ENCODE peak calls at places on chromosomes 3 and 15, in ten cellular contexts. P is H1, Z is upper lobe of left lung, I is right lobe of liver, M is uterus, T is heart left ventricle, L is Peyer's patch, K is body of pancreas, E is IMR-90, J is ovary. D is an unnamed sample. For H3K4me1, the result is how much of the 10 kb centered on the place peaks cover.

GRCh38 chr15:60442763-60443162 is 36.2 kb downstream of the ICE2 start:
- DNase-seq in P (no peak), Z (no peak), I (no peak), M (no peak), T (no peak), L (no peak), K (no peak), E (peak), J (no peak), D (no peak)

GRCh38 chr3:169323580-169324453 is 339.7 kb downstream of the MECOM start:
- DNase-seq in P (no peak), Z (no peak), I (no peak), M (no peak), T (peak), L (no peak), K (peak), E (peak), J (no peak), D (no peak)

GRCh38 chr3:100603449-100603848 is 6.0 kb upstream of the ADGRG7 start:
- DNase-seq in P (no peak), Z (no peak), I (no peak), M (no peak), T (no peak), L (no peak), K (peak), E (peak), J (no peak), D (no peak)

GRCh38 chr15:71680079-71680461 is 130.3 kb upstream of the NR2E3 start:
- DNase-seq in P (no peak), Z (no peak), I (no peak), M (no peak), T (no peak), L (no peak), K (no peak), E (no peak), J (no peak), D (no peak)

GRCh38 chr3:134061401-134061800 is 31.7 kb upstream of the SLCO2A1 start:
- DNase-seq in P (no peak), Z (no peak), I (no peak), M (no peak), T (no peak), L (peak), K (no peak), E (no peak), J (no peak), D (no peak)

GRCh38 chr15:99925661-99926461 is 192.6 kb upstream of the LYSMD4 start:
- DNase-seq in P (no peak), Z (peak), I (peak), M (peak), T (peak), L (peak), K (peak), E (no peak), J (peak), D (peak)

GRCh38 chr15:89004726-89005030 is 83.6 kb upstream of the ABHD2 start:
- DNase-seq in P (no peak), Z (no peak), I (no peak), M (no peak), T (no peak), L (no peak), K (no peak), E (no peak), J (no peak), D (no peak)

GRCh38 chr3:69014022-69014580 is 617 bp upstream of the EOGT start:
- DNase-seq in P (no peak), Z (no peak), I (no peak), M (no peak), T (no peak), L (no peak), K (no peak), E (no peak), J (no peak), D (no peak)

GRCh38 chr3:125644036-125645025 is 49.0 kb upstream of the OSBPL11 start:
- DNase-seq in P (no peak), Z (no peak), I (peak), M (peak), T (no peak), L (peak), K (peak), E (peak), J (no peak), D (no peak)

GRCh38 chr3:150293401-150294001 is 114.6 kb upstream of the TSC22D2 start:
- DNase-seq in P (no peak), Z (no peak), I (no peak), M (no peak), T (no peak), L (no peak), K (no peak), E (peak), J (no peak), D (no peak)

GRCh38 chr15:44718180-44718926 is 7.0 kb downstream of the B2M start:
- DNase-seq in P (no peak), Z (no peak), I (no peak), M (no peak), T (no peak), L (no peak), K (no peak), E (no peak), J (no peak), D (no peak)

GRCh38 chr15:44718927-44719292 is 7.6 kb downstream of the B2M start:
- DNase-seq in P (no peak), Z (no peak), I (no peak), M (no peak), T (no peak), L (no peak), K (no peak), E (no peak), J (no peak), D (no peak)

GRCh38 chr15:44716983-44717602 is 5.8 kb downstream of the B2M start:
- DNase-seq in P (no peak), Z (no peak), I (no peak), M (no peak), T (no peak), L (no peak), K (no peak), E (no peak), J (no peak), D (no peak)

GRCh38 chr15:44720460-44721185 is 9.3 kb downstream of the B2M start:
- DNase-seq in P (no peak), Z (no peak), I (no peak), M (no peak), T (no peak), L (no peak), K (no peak), E (no peak), J (no peak), D (no peak)

DNA sequence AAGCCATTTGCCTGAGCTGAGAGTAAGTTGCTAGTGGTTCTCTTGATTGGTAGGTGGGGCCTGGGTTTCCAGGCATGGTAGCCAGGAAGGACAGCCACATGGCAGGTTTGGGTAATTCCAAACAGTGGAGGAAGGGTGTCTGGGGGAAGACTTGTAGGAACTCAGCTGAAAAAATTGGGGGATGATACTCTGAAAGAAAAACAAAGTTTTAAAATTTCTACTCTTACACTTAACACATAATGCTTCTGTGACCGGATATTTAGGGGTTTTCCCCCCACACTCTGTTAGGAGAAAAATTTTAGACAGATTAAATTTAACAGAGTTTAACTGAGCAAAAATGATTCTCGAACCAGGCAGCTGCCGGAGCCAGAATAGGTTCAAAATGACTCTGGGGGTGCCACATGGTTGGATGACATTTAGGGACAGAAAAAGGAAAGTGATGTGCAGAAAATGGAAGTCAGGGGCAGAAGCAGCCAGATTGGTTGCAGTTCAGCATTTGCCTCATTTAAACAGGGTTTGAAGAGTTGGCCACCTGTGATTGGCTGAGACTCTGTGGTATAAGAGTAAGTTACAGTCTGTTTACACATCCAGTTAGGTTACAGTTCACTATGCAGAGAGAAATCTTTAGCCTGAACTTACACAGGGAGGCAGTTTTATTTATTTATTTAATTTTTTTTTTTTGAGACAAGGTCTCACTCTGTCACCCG is 8.1 kb downstream of the B2M start:
- DNase-seq in P (no peak), Z (no peak), I (no peak), M (no peak), T (no peak), L (peak), K (no peak), E (peak), J (no peak), D (no peak)
- TF ChIP-seq POLR2A in P (no peak), Z (no peak), I (no peak), M (no peak), T (no peak), L (no peak), K (no peak), E (no peak), J (no peak), D (no peak)

GRCh38 chr15:64503640-64504039 is 43.3 kb downstream of the ZNF609 start:
- DNase-seq in P (no peak), Z (no peak), I (no peak), M (no peak), T (no peak), L (no peak), K (no peak), E (no peak), J (no peak), D (no peak)

GRCh38 chr15:64502537-64502936 is 42.2 kb downstream of the ZNF609 start:
- DNase-seq in P (no peak), Z (no peak), I (no peak), M (no peak), T (no peak), L (no peak), K (no peak), E (peak), J (no peak), D (no peak)

GRCh38 chr15:64501396-64501716 is 41.0 kb downstream of the ZNF609 start:
- DNase-seq in P (no peak), Z (no peak), I (no peak), M (no peak), T (no peak), L (no peak), K (no peak), E (no peak), J (no peak), D (no peak)

GRCh38 chr15:64500695-64501395 is 40.5 kb downstream of the ZNF609 start:
- DNase-seq in P (no peak), Z (no peak), I (no peak), M (no peak), T (no peak), L (no peak), K (no peak), E (no peak), J (no peak), D (no peak)

DNA sequence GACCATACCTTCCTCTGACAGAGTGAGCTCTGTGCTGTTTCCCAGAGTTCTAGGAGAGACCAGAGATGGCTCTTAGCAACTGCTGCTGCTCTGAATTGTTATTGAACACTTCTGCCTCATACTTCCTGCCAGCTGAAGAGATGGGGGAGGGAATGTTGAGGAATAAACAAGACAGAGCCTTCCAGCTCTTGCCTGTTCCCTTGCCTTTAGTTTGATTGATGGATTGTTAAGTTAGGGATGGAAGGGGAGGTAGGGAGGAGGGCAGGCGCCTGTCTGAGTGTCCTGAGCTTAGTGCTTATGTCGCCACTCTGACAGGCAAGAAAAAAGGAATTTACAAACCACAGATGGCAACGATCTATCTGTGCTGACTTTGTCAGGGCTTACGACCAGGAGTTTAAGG is 42.8 kb downstream of the ZNF609 start:
- DNase-seq in P (no peak), Z (no peak), I (no peak), M (no peak), T (no peak), L (no peak), K (no peak), E (peak), J (no peak), D (no peak)
- H3K4me3 ChIP-seq in P (no peak), Z (no peak), I (no peak), M (no peak), T (no peak), L (no peak), K (no peak), E (no peak), J (no peak), D (no peak)

GRCh38 chr3:35675206-35675605 is 35.9 kb downstream of the ARPP21 start:
- DNase-seq in P (no peak), Z (no peak), I (no peak), M (no peak), T (no peak), L (no peak), K (no peak), E (no peak), J (no peak), D (no peak)
- H3K4me1 ChIP-seq in P (under half), Z (under half), I (under half), M (under half), T (under half), L (under half), K (under half), E (under half), J (under half), D (under half)

GRCh38 chr3:141928626-141929270 is 52.3 kb downstream of the ATP1B3 start:
- DNase-seq in P (no peak), Z (no peak), I (no peak), M (no peak), T (no peak), L (peak), K (no peak), E (no peak), J (no peak), D (no peak)
- TF ChIP-seq POLR2A in P (peak), Z (no peak), I (no peak), M (no peak), T (no peak), L (no peak), K (no peak), E (no peak), J (no peak), D (no peak)

GRCh38 chr3:87810427-87810826 is 248.4 kb downstream of the CGGBP1 start:
- DNase-seq in P (no peak), Z (no peak), I (no peak), M (no peak), T (no peak), L (no peak), K (no peak), E (no peak), J (no peak), D (no peak)
- H3K4me3 ChIP-seq in P (no peak), Z (no peak), I (no peak), M (no peak), T (no peak), L (no peak), K (no peak), E (no peak), J (no peak), D (no peak)

D was measured in esophagus squamous epithelium.